ENCODE peak calls at places on chromosomes 7 and 10, in four cellular contexts. One of them, this sample, is unnamed. For H3K9me3, the result is how much of the 10 kb centered on the place peaks cover.

GRCh38 chr10:44890721-44891550 is 20.2 kb upstream of the TMEM72 start:
- DNase-seq in prostate gland: no peak
- DNase-seq in adrenal gland: no peak
- DNase-seq in esophagus muscularis mucosa: no peak
- DNase-seq in this sample: no peak

GRCh38 chr7:2018786-2019692 is 213.7 kb downstream of the MAD1L1 start:
- DNase-seq in esophagus muscularis mucosa: no peak
- DNase-seq in prostate gland: no peak
- DNase-seq in adrenal gland: peak
- DNase-seq in this sample: peak

GRCh38 chr7:157555308-157555707 is 218.5 kb downstream of the DNAJB6 start:
- DNase-seq in prostate gland: no peak
- DNase-seq in esophagus muscularis mucosa: no peak
- DNase-seq in adrenal gland: no peak
- DNase-seq in this sample: no peak

GRCh38 chr7:6917258-6917657 is 91.2 kb upstream of the CCZ1B start:
- DNase-seq in prostate gland: no peak
- DNase-seq in esophagus muscularis mucosa: no peak
- DNase-seq in adrenal gland: no peak
- DNase-seq in this sample: no peak

GRCh38 chr10:61662794-61663259 is at the start of gene CABCOCO1:
- DNase-seq in prostate gland: peak
- DNase-seq in adrenal gland: peak
- DNase-seq in esophagus muscularis mucosa: no peak
- DNase-seq in this sample: peak

GRCh38 chr7:44097064-44097932 is 6.8 kb upstream of the AEBP1 start:
- DNase-seq in adrenal gland: no peak
- DNase-seq in prostate gland: no peak
- DNase-seq in esophagus muscularis mucosa: no peak
- DNase-seq in this sample: no peak

GRCh38 chr7:101165075-101165957 is at the start of gene VGF:
- DNase-seq in adrenal gland: peak
- DNase-seq in prostate gland: peak
- DNase-seq in esophagus muscularis mucosa: peak
- DNase-seq in this sample: peak

GRCh38 chr10:128063736-128064614 is 62.2 kb downstream of the MKI67 start:
- DNase-seq in adrenal gland: no peak
- DNase-seq in esophagus muscularis mucosa: no peak
- DNase-seq in prostate gland: peak
- DNase-seq in this sample: no peak

GRCh38 chr10:130018253-130018652 is 54.2 kb upstream of the EBF3 start:
- DNase-seq in adrenal gland: no peak
- DNase-seq in esophagus muscularis mucosa: peak
- DNase-seq in prostate gland: no peak
- DNase-seq in this sample: no peak

GRCh38 chr10:89413398-89413912 is 913 bp upstream of the IFIT5 start:
- DNase-seq in prostate gland: no peak
- DNase-seq in adrenal gland: no peak
- DNase-seq in esophagus muscularis mucosa: no peak
- DNase-seq in this sample: no peak

GRCh38 chr7:132760241-132760616 is 184.0 kb upstream of the PLXNA4 start:
- DNase-seq in esophagus muscularis mucosa: no peak
- DNase-seq in adrenal gland: no peak
- DNase-seq in prostate gland: no peak
- DNase-seq in this sample: no peak

GRCh38 chr10:12909836-12910185 is 91.7 kb downstream of the CCDC3 start:
- DNase-seq in esophagus muscularis mucosa: peak
- DNase-seq in adrenal gland: no peak
- DNase-seq in prostate gland: peak
- DNase-seq in this sample: peak

GRCh38 chr7:154986200-154986599 is 16.7 kb downstream of the PAXIP1 start:
- DNase-seq in adrenal gland: no peak
- DNase-seq in prostate gland: no peak
- DNase-seq in esophagus muscularis mucosa: no peak
- DNase-seq in this sample: no peak

GRCh38 chr7:920351-921070 is 34.0 kb downstream of the ADAP1 start:
- DNase-seq in adrenal gland: peak
- DNase-seq in esophagus muscularis mucosa: no peak
- DNase-seq in prostate gland: no peak
- DNase-seq in this sample: peak

GRCh38 chr7:84105582-84105981 is 89.0 kb downstream of the SEMA3A start:
- DNase-seq in adrenal gland: no peak
- DNase-seq in esophagus muscularis mucosa: no peak
- DNase-seq in prostate gland: no peak
- DNase-seq in this sample: no peak

GRCh38 chr7:30800785-30801252 is 29.6 kb downstream of the MINDY4 start:
- DNase-seq in adrenal gland: peak
- DNase-seq in esophagus muscularis mucosa: peak
- DNase-seq in prostate gland: peak
- DNase-seq in this sample: no peak

GRCh38 chr7:16753932-16754571 is 497 bp downstream of the TSPAN13 start:
- DNase-seq in prostate gland: peak
- DNase-seq in esophagus muscularis mucosa: no peak
- DNase-seq in adrenal gland: peak
- DNase-seq in this sample: peak

GRCh38 chr7:90693939-90694338 is 97.8 kb downstream of the CDK14 start:
- DNase-seq in adrenal gland: no peak
- DNase-seq in esophagus muscularis mucosa: no peak
- DNase-seq in prostate gland: no peak
- DNase-seq in this sample: no peak

GRCh38 chr10:120644549-120645410 is 187.8 kb downstream of the PLPP4 start:
- DNase-seq in adrenal gland: no peak
- DNase-seq in esophagus muscularis mucosa: no peak
- DNase-seq in prostate gland: no peak
- DNase-seq in this sample: no peak

DNA sequence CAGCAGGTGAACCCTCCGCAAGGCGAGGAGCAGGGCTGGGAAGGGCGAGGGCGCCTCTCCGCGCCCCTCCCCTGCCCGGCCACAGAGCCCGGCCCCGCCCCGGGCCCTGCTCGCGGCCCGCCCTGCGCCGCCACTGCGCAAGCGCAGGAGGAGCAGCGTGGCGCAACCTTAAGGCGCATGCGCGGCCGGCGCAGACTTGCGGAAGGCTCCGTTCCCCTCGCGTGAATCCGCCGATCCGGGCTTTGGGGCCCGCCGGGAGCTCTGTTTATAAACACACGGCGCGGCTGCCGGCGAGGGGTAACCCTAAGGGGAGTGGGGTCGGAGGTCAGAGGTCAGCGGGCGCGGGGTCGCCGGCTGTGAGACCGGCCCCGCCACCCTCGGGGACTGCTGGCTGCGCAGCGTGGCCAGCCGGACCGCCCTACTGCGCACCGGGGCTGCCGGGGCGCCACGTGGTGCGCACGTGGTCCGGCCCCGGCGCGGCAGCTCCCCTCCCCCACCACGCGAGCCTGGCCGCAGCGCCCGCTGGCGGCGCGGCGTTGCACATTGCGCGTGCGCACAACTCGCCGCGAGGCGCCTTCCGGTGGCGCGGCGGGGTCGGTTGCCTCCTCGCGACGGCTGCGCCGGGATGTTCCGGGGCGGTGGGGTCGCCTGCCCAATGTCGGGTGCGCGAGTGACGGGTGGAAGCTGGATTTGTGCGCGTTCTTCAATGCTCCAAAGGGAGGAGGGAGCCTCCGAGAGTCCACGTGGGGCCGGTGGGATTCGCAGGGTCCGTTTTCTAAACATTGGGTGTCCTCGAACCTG is 40.2 kb upstream of the FOXK1 start:
- DNase-seq in prostate gland: peak
- DNase-seq in adrenal gland: peak
- DNase-seq in esophagus muscularis mucosa: peak
- DNase-seq in this sample: peak
- TF ChIP-seq POLR2A in prostate gland: peak
- TF ChIP-seq POLR2A in adrenal gland: peak
- TF ChIP-seq POLR2A in esophagus muscularis mucosa: peak
- TF ChIP-seq POLR2A in this sample: peak

DNA sequence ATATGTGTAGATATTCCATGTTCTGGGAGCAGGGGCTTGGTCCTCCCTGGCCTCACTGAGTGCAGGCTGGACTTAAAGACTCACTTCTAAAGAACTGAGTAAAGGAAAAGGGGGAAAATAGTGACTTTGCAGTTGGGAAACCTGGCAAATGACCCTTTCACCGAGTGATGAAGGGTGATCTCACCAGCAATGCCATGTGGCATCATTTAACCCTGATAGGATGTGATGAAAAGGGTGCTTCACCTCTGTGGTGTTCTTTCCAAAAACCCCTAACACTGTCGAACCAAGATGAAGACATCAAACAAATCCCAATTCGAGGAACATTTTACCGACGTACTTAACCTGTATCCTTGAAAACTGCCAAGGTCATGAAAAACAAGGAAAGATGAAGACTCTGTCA is 71.9 kb downstream of the AOAH start:
- DNase-seq in esophagus muscularis mucosa: peak
- DNase-seq in prostate gland: no peak
- DNase-seq in adrenal gland: no peak
- DNase-seq in this sample: no peak
- H3K9me3 ChIP-seq in esophagus muscularis mucosa: under half
- H3K9me3 ChIP-seq in prostate gland: under half
- H3K9me3 ChIP-seq in adrenal gland: under half
- H3K9me3 ChIP-seq in this sample: under half

DNA sequence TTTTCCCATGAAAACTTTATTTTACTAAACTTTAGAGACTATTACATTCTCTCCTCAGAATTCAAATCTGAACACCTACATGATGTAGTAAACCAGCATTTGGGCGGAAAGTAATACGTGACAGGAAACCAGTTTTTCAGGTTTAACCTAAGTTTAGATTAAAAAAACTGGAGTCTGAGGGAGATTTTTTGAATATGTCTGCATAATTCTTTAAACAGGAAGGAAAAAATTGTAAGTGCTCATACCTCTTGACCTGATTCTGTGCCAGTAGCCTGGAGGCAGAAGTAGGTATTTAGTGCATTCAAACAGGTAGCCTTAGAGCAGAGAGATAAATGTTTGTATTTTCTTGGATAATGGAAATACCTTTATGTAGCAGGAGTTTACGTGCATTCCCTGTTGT is 224.3 kb downstream of the MDFIC start:
- DNase-seq in esophagus muscularis mucosa: no peak
- DNase-seq in prostate gland: no peak
- DNase-seq in adrenal gland: no peak
- DNase-seq in this sample: no peak
- H3K27ac ChIP-seq in esophagus muscularis mucosa: no peak
- H3K27ac ChIP-seq in prostate gland: no peak
- H3K27ac ChIP-seq in adrenal gland: no peak
- H3K27ac ChIP-seq in this sample: no peak

DNA sequence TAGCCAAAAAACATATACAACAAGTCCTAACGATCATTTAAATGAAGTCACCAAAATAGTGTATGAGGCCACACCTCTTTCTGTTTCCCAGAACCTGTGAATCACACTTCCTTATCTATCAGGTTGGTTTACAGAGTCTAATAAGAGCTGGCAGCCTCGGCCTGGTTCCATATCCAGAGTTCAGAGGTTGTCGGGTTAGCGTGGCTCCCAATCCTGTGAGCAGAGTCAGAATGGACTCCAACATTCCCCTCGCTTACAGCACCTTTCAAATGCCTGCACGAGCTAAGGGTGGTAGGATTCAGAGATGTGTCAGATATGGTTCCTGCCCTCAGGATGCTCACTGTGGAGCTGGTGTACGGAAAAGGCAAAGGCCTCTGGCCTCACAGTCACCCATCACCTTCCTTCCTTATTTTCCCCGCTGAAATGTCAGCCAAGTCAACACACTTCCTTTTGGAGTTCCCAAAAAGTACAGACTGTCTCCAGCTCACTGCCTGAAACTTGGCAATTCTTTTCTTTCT is 6.0 kb downstream of the IL15RA start:
- DNase-seq in prostate gland: no peak
- DNase-seq in adrenal gland: no peak
- DNase-seq in esophagus muscularis mucosa: peak
- DNase-seq in this sample: peak
- TF ChIP-seq POLR2A in prostate gland: no peak
- TF ChIP-seq POLR2A in adrenal gland: no peak
- TF ChIP-seq POLR2A in esophagus muscularis mucosa: no peak
- TF ChIP-seq POLR2A in this sample: peak

DNA sequence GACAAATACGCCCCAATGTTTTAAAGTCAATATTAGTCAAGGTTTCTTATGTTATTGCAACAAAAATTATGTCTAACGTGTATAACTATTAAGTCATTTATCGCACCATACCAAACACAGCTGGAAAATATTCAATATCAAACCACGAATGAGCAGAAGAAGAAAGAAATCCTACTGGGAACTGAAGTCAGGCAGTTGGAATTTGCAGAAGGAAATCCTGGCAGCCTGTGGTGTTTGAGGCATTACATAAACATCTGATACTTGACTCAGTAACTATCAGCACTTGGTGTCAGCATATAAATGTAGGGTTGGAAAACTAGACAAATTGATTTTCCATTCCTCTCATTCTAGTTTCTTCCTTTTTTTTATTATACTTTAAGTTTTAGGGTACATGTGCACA is 83.4 kb upstream of the NUPR2 start:
- DNase-seq in adrenal gland: no peak
- DNase-seq in prostate gland: no peak
- DNase-seq in esophagus muscularis mucosa: no peak
- DNase-seq in this sample: no peak
- H3K9me3 ChIP-seq in adrenal gland: under half
- H3K9me3 ChIP-seq in prostate gland: under half
- H3K9me3 ChIP-seq in esophagus muscularis mucosa: under half
- H3K9me3 ChIP-seq in this sample: under half

This sample was measured in right lobe of liver.